ENCODE peak calls at places on chromosomes 12 and 14, in nine cellular contexts. D is stimulated activated CD4-positive, alpha-beta T cell treated with anti-CD3 and anti-CD28 coated beads, Interleukin-4, amount 100 ng/mL, for 48 hours; A is psoas muscle; Z is ecto neural progenitor cell; P is BJ; K is endothelial cell; Q is endothelial cell of umbilical vein; I is cardiac fibroblast; L is T-helper 1 cell. B is an unnamed sample.

GRCh38 chr12:3658327-3659163 is 94.4 kb downstream of the CRACR2A start:
- DNase-seq in D (no peak), A (no peak), Z (peak), P (no peak), K (peak), Q (peak), I (peak), L (peak), B (peak)

GRCh38 chr12:109741970-109742372 is 28.3 kb downstream of the FAM222A start:
- DNase-seq in D (no peak), A (peak), Z (peak), P (no peak), K (no peak), Q (no peak), I (no peak), L (no peak), B (peak)

GRCh38 chr14:94117856-94118255 is 7.3 kb downstream of the IFI27 start:
- DNase-seq in D (no peak), A (no peak), Z (no peak), P (no peak), K (no peak), Q (no peak), I (no peak), L (no peak), B (no peak)

GRCh38 chr12:102479099-102479887 is 1.1 kb downstream of the IGF1 start:
- DNase-seq in D (no peak), A (no peak), Z (no peak), P (no peak), K (no peak), Q (no peak), I (no peak), L (no peak), B (no peak)

GRCh38 chr12:65962921-65963883 is 138.9 kb downstream of the HMGA2 start:
- DNase-seq in D (no peak), A (no peak), Z (no peak), P (no peak), K (peak), Q (peak), I (no peak), L (peak), B (peak)

GRCh38 chr12:118866346-118866745 is 115.0 kb upstream of the SRRM4 start:
- DNase-seq in D (no peak), A (no peak), Z (no peak), P (no peak), K (peak), Q (no peak), I (no peak), L (no peak), B (peak)

GRCh38 chr14:100424504-100425453 is 101.6 kb downstream of the SLC25A47 start:
- DNase-seq in D (no peak), A (no peak), Z (no peak), P (no peak), K (no peak), Q (no peak), I (no peak), L (peak), B (no peak)

GRCh38 chr14:67221248-67221981 is 19.8 kb upstream of the PALS1 start:
- DNase-seq in D (no peak), A (no peak), Z (no peak), P (peak), K (no peak), Q (no peak), I (peak), L (no peak), B (no peak)

B was measured in nephron progenitor cell.